ENCODE peak calls at places on chromosomes 13 and 19, in ten cellular contexts. N is body of pancreas, Q is lung, Y is HL-60, J is GM23248, F is tibial artery, L is esophagus squamous epithelium, T is RWPE2, O is right atrium auricular region, K is left ventricle myocardium inferior. U is an unnamed sample.

GRCh38 chr13:104431895-104432294 is 1365.7 kb upstream of the SLC10A2 start:
- DNase-seq in T (no peak), F (no peak), K (no peak), Y (no peak), O (no peak), N (no peak), Q (no peak), L (no peak), J (no peak), U (no peak)

GRCh38 chr13:51212808-51213728 is 9.1 kb upstream of the FAM124A start:
- DNase-seq in O (no peak), L (no peak), Q (no peak), J (no peak), N (no peak), K (no peak), Y (no peak), T (no peak), F (no peak), U (no peak)

GRCh38 chr13:96542986-96543385 is 451.3 kb downstream of the OXGR1 start:
- DNase-seq in F (no peak), T (no peak), L (no peak), O (no peak), Q (no peak), J (no peak), K (no peak), N (no peak), Y (no peak), U (no peak)

GRCh38 chr19:3984908-3985642 is at the start of gene EEF2:
- DNase-seq in Q (peak), K (peak), F (peak), J (peak), T (peak), O (peak), Y (peak), N (peak), L (peak), U (peak)

GRCh38 chr19:58349590-58349989 is 3.7 kb downstream of the A1BG start:
- DNase-seq in Q (no peak), F (no peak), N (no peak), Y (no peak), L (no peak), K (no peak), T (no peak), O (no peak), J (no peak), U (no peak)

GRCh38 chr19:45885556-45886426 is at the start of gene IRF2BP1:
- DNase-seq in Q (peak), Y (peak), N (peak), O (peak), L (peak), F (peak), K (peak), J (peak), T (peak), U (peak)

GRCh38 chr19:4088975-4089374 is 22.3 kb upstream of the ZBTB7A start:
- DNase-seq in Y (no peak), N (no peak), Q (no peak), L (no peak), J (no peak), F (no peak), K (no peak), O (no peak), T (no peak), U (no peak)

GRCh38 chr19:1259206-1259872 is 9.8 kb upstream of the CIRBP start:
- DNase-seq in Y (peak), J (peak), K (peak), F (peak), N (peak), T (no peak), Q (peak), L (no peak), O (no peak), U (no peak)

GRCh38 chr19:40599331-40600085 is 1.7 kb upstream of the LTBP4 start:
- DNase-seq in O (no peak), N (no peak), L (no peak), J (no peak), K (no peak), Q (no peak), T (no peak), Y (no peak), F (peak), U (no peak)

GRCh38 chr19:15074371-15074770 is 7.6 kb upstream of the OR1I1 start:
- DNase-seq in K (no peak), N (no peak), Q (no peak), L (no peak), T (no peak), Y (no peak), F (no peak), O (no peak), J (no peak), U (no peak)

GRCh38 chr19:45638930-45639729 is at the start of gene EML2:
- DNase-seq in K (peak), Q (peak), J (peak), N (peak), L (no peak), T (no peak), Y (no peak), O (no peak), F (peak), U (no peak)

GRCh38 chr19:47663911-47664771 is 49.1 kb upstream of the EHD2 start:
- DNase-seq in Y (peak), L (peak), N (peak), F (peak), K (peak), T (no peak), O (peak), J (peak), Q (peak), U (peak)

GRCh38 chr19:2064395-2064787 is 13.3 kb upstream of the MKNK2 start:
- DNase-seq in K (no peak), J (peak), Q (no peak), O (no peak), L (no peak), N (no peak), F (no peak), T (no peak), Y (no peak), U (no peak)

GRCh38 chr13:30863231-30863630 is 42.8 kb upstream of the MEDAG start:
- DNase-seq in T (no peak), N (no peak), O (no peak), L (no peak), J (no peak), Y (no peak), F (no peak), K (no peak), Q (no peak), U (no peak)

GRCh38 chr19:33661336-33661735 is 39.6 kb downstream of the CHST8 start:
- DNase-seq in L (no peak), O (peak), J (no peak), F (no peak), K (no peak), T (no peak), Q (no peak), N (no peak), Y (no peak), U (no peak)

GRCh38 chr13:41352935-41353801 is 42.1 kb downstream of the NAA16 start:
- DNase-seq in Y (no peak), L (no peak), N (no peak), J (peak), O (no peak), F (no peak), T (no peak), Q (no peak), K (no peak), U (no peak)

GRCh38 chr13:98393873-98394272 is 183.0 kb downstream of the STK24 start:
- DNase-seq in L (no peak), F (no peak), K (no peak), T (no peak), J (peak), Y (no peak), O (peak), Q (no peak), N (no peak), U (no peak)

GRCh38 chr19:43826787-43827754 is at the start of gene ZNF283:
- DNase-seq in L (peak), N (peak), O (peak), J (peak), T (peak), F (peak), Y (peak), K (peak), Q (peak), U (peak)
- H3K27ac ChIP-seq in L (peak), N (peak), O (peak), J (peak), T (no peak), F (peak), Y (peak), K (peak), Q (peak), U (peak)

DNA sequence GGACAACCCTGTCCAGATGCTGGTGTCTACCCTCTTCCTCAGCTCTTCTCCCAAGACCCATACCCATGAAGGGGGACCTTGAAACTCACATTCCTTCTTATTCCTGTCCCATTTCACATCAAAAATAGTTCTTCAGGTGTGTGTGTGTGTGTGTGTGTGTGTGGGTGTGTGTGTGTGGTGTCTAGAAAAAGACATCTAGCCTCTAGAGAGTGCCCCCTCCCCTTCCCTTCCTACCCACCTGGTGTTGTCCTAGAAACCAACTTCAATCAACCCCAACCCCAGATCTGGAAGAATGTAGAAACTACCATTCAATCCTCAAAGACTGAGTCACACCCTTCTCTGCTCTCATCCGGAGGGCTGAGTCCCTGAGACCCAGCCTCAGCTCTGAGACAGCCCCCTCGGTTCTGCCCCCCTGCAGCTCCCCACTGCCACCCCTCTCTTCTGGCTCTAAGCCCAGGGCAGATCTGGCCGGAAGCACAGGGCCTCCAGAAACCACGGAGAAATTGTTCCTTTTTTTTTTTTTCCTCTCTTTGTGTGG is 3.5 kb downstream of the KCNN4 start:
- DNase-seq in J (peak), T (no peak), Y (no peak), F (no peak), K (no peak), Q (no peak), O (no peak), N (no peak), L (no peak), U (no peak)
- H3K27ac ChIP-seq in J (no peak), T (peak), Y (peak), F (no peak), K (peak), Q (no peak), O (no peak), N (no peak), L (peak), U (no peak)

GRCh38 chr13:29619995-29620394 is 24.5 kb upstream of the SLC7A1 start:
- DNase-seq in K (no peak), Q (no peak), T (no peak), J (peak), N (no peak), O (no peak), L (no peak), F (no peak), Y (no peak), U (no peak)

GRCh38 chr13:29624997-29625396 is 29.5 kb upstream of the SLC7A1 start:
- DNase-seq in N (no peak), Q (no peak), T (no peak), K (no peak), O (no peak), L (no peak), J (no peak), Y (no peak), F (no peak), U (no peak)

GRCh38 chr13:29621841-29622240 is 26.4 kb upstream of the SLC7A1 start:
- DNase-seq in Q (no peak), K (no peak), N (no peak), Y (no peak), F (no peak), J (peak), T (no peak), O (no peak), L (no peak), U (no peak)

DNA sequence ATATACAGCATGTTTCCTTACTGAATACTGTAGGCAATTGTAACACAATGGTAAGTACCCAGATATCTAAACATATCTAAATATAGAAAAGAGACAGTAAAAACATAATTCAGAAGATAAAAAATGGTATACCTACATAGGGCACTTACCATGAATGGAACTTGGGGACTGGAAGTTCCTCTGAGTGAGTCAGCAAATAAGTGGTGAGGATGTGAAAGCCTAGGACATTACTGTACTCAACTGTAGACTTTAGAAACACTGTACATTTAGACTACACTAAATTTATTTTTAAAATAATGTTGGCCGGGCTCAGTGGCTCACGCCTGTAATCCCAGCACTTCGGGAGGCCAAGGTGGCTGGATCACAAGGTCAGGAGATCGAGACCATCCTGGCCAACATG is 25.9 kb upstream of the SLC7A1 start:
- DNase-seq in Q (no peak), T (no peak), J (peak), L (no peak), Y (no peak), F (no peak), N (no peak), K (no peak), O (no peak), U (no peak)
- H3K27ac ChIP-seq in Q (no peak), T (no peak), J (peak), L (no peak), Y (no peak), F (no peak), N (no peak), K (no peak), O (no peak), U (no peak)

GRCh38 chr13:110371550-110372465 is 64.7 kb downstream of the COL4A2 start:
- DNase-seq in T (no peak), O (no peak), F (no peak), K (no peak), Q (no peak), N (no peak), J (no peak), Y (no peak), L (no peak), U (no peak)
- H3K27ac ChIP-seq in T (peak), O (peak), F (peak), K (peak), Q (peak), N (no peak), J (no peak), Y (no peak), L (peak), U (peak)

GRCh38 chr13:77326905-77327604 is at the start of gene MYCBP2:
- DNase-seq in T (peak), Q (peak), L (peak), O (peak), N (peak), J (peak), F (peak), K (peak), Y (peak), U (peak)

GRCh38 chr13:77328819-77329132 is 1.9 kb upstream of the MYCBP2 start:
- DNase-seq in F (no peak), Q (no peak), L (no peak), T (no peak), N (no peak), O (no peak), Y (no peak), K (no peak), J (no peak), U (no peak)

GRCh38 chr13:77329133-77330008 is 2.5 kb upstream of the MYCBP2 start:
- DNase-seq in Q (peak), K (peak), Y (peak), F (peak), N (peak), J (peak), L (peak), O (peak), T (peak), U (peak)

GRCh38 chr13:77323858-77324257 is 3.0 kb downstream of the MYCBP2 start:
- DNase-seq in N (no peak), Y (no peak), T (no peak), J (no peak), Q (no peak), K (no peak), O (no peak), L (no peak), F (no peak), U (no peak)

GRCh38 chr13:77325371-77325941 is 1.4 kb downstream of the MYCBP2 start:
- DNase-seq in K (no peak), L (no peak), J (peak), Y (no peak), Q (no peak), T (no peak), O (no peak), N (no peak), F (no peak), U (no peak)
- H3K27ac ChIP-seq in K (peak), L (peak), J (peak), Y (peak), Q (peak), T (peak), O (peak), N (peak), F (peak), U (peak)

GRCh38 chr13:110446570-110446880 is 115.0 kb downstream of the RAB20 start:
- DNase-seq in Y (no peak), Q (no peak), O (no peak), T (no peak), J (no peak), F (peak), K (no peak), N (no peak), L (no peak), U (no peak)

GRCh38 chr13:110448677-110449076 is 112.8 kb downstream of the RAB20 start:
- DNase-seq in J (no peak), N (no peak), O (no peak), F (peak), L (no peak), Q (no peak), K (no peak), Y (no peak), T (no peak), U (no peak)

GRCh38 chr13:110447058-110447511 is 114.4 kb downstream of the RAB20 start:
- DNase-seq in L (no peak), Q (no peak), Y (no peak), N (peak), T (no peak), J (peak), K (no peak), O (no peak), F (peak), U (no peak)

GRCh38 chr13:110448230-110448629 is 113.3 kb downstream of the RAB20 start:
- DNase-seq in Q (no peak), N (no peak), Y (no peak), J (peak), O (no peak), L (no peak), T (no peak), F (peak), K (no peak), U (no peak)

DNA sequence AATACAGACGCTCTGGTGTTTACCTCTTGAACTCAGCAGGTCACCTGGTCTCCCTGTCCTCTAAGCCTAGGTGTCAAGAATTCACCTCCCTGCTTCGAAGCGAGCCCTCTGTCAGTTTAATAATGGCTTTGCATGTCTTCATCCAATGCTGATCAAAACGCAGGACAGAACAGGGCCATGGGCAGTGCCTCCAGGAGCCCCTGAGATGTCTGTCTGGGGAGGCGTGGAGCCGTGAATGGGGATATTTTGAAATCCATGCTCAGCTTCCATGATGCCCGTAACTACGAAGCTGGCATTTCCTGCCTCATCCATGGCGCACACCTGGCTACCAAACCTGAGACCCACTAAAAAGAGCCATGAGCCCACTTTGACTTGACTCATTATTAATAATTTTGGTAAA is 113.7 kb downstream of the RAB20 start:
- DNase-seq in L (no peak), N (no peak), J (no peak), O (no peak), K (no peak), F (peak), Q (no peak), T (no peak), Y (no peak), U (no peak)
- H3K27ac ChIP-seq in L (no peak), N (no peak), J (no peak), O (no peak), K (no peak), F (peak), Q (no peak), T (peak), Y (no peak), U (no peak)